ENCODE peak calls at places on chromosome 1, in five cellular contexts. E is A549, S is sigmoid colon, N is BJ, Z is left ventricle myocardium inferior. W is an unnamed sample.

GRCh38 chr1:169305356-169305755 is 62.2 kb downstream of the NME7 start:
- DNase-seq in E (no peak), S (no peak), N (no peak), Z (no peak), W (no peak)

GRCh38 chr1:21264913-21265312 is 25.4 kb downstream of the ECE1 start:
- DNase-seq in E (peak; percentile 40), S (no peak), N (no peak), Z (no peak), W (no peak)

GRCh38 chr1:27658951-27659496 is 13.0 kb downstream of the IFI6 start:
- DNase-seq in E (no peak), S (peak; percentile 69), N (peak; percentile 63), Z (no peak), W (peak; percentile 42)

GRCh38 chr1:201585901-201586300 is 47.0 kb downstream of the NAV1 start:
- DNase-seq in E (no peak), S (no peak), N (no peak), Z (no peak), W (no peak)

GRCh38 chr1:41660570-41661427 is 176.3 kb upstream of the EDN2 start:
- DNase-seq in E (no peak), S (no peak), N (no peak), Z (no peak), W (no peak)

GRCh38 chr1:6490181-6491075 is 1.0 kb downstream of the PLEKHG5 start:
- DNase-seq in E (peak; percentile 62), S (no peak), N (no peak), Z (peak; percentile 66), W (no peak)

GRCh38 chr1:6343506-6344405 is 49.8 kb downstream of the ACOT7 start:
- DNase-seq in E (peak; percentile 66), S (peak; percentile 76), N (no peak), Z (peak; percentile 62), W (no peak)

GRCh38 chr1:64199154-64199553 is 4.3 kb upstream of the UBE2U start:
- DNase-seq in E (peak; percentile 4), S (no peak), N (no peak), Z (no peak), W (no peak)

GRCh38 chr1:50123071-50123470 is 14.4 kb downstream of the ELAVL4 start:
- DNase-seq in E (no peak), S (no peak), N (no peak), Z (no peak), W (no peak)

GRCh38 chr1:6077919-6078318 is 32.2 kb downstream of the KCNAB2 start:
- DNase-seq in E (no peak), S (no peak), N (no peak), Z (no peak), W (no peak)

GRCh38 chr1:208570362-208570761 is 326.2 kb upstream of the PLXNA2 start:
- DNase-seq in E (no peak), S (no peak), N (no peak), Z (no peak), W (no peak)

GRCh38 chr1:81477704-81478103 is 323.0 kb upstream of the ADGRL2 start:
- DNase-seq in E (no peak), S (no peak), N (no peak), Z (no peak), W (no peak)

GRCh38 chr1:168085401-168085872 is 51.3 kb downstream of the GPR161 start:
- DNase-seq in E (no peak), S (peak; percentile 79), N (no peak), Z (peak; percentile 78), W (no peak)

GRCh38 chr1:8394456-8395321 is 76.8 kb downstream of the SLC45A1 start:
- DNase-seq in E (no peak), S (no peak), N (peak; percentile 84), Z (no peak), W (no peak)

GRCh38 chr1:160366731-160367515 is at the start of gene NHLH1:
- DNase-seq in E (no peak), S (no peak), N (no peak), Z (no peak), W (no peak)

GRCh38 chr1:225607355-225607754 is 45.6 kb downstream of the ENAH start:
- DNase-seq in E (no peak), S (no peak), N (no peak), Z (no peak), W (no peak)

DNA sequence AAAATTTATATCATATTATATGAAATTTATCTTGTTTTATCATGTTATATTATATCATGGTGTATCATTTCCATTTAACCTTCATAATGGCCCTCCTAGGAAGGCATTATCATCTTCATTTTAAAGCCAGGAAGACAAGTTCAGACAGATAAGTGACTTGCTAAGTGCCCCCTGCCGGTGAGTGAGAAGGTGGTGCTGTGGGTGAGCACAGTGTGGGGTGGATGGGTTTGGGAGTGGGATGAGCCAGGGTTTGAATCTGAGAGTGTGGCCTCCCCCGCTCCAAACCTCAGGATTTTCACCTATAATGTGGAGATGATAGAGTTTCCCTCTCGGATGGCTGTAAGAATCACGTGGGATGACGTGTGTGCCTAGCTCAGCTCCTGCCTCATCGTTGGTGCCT is 108.7 kb upstream of the IGSF21 start:
- DNase-seq in E (no peak), S (no peak), N (no peak), Z (no peak), W (no peak)
- TF ChIP-seq CTCF in E (peak; percentile 22), S (no peak), N (peak; percentile 30), Z (peak; percentile 41), W (no peak)

DNA sequence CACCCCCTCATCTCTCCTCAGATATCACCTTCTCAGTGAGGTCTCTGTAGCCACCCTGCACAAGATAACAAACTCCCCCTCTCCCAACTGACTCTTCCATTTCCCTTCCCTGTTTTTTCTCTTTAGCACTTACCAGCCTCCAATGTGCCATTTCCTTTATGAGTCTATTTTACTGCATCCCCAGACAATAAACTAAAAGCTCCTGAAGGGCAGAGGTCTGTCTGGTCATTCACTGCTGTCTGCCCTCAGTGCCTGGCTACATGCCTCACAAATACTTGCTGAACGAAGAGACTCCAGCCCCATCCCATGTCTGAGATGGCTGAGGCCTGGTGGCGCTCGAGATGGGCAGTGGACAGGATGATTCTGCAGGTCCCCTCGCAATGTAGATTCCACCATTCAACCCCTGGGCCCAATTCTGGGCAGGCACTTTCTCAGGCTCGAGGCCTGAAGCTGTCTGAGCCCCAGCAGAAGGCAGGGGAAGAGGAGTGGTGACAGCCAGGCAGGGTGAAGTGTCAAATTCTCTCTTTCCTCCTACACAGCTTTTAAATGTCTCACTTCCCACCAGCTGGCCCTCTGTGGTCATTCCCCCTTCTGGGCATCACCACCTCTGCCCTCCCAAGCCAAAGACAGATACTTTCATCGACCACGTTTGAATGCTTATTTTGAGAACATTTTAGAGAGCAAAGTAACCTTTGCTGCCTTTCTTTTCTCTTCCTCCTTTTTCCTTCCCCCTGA is 6.7 kb downstream of the LRRN2 start:
- DNase-seq in E (no peak), S (no peak), N (no peak), Z (no peak), W (no peak)
- H3K4me3 ChIP-seq in E (no peak overlapping the region), S (no peak overlapping the region), N (no peak overlapping the region), Z (no peak overlapping the region), W (no peak overlapping the region)

GRCh38 chr1:228110536-228110935 is 1.4 kb upstream of the MRPL55 start:
- DNase-seq in E (no peak), S (no peak), N (no peak), Z (no peak), W (no peak)

GRCh38 chr1:228108742-228109072 is 392 bp downstream of the MRPL55 start:
- DNase-seq in E (no peak), S (no peak), N (no peak), Z (no peak), W (no peak)

GRCh38 chr1:228108055-228108690 is 926 bp downstream of the MRPL55 start:
- DNase-seq in E (no peak), S (no peak), N (no peak), Z (no peak), W (no peak)

GRCh38 chr1:228109962-228110488 is 926 bp upstream of the MRPL55 start:
- DNase-seq in E (no peak), S (no peak), N (no peak), Z (no peak), W (no peak)

GRCh38 chr1:228109073-228109961 is at the start of gene MRPL55:
- DNase-seq in E (peak; percentile 86), S (peak; percentile 99), N (peak; percentile 77), Z (peak; percentile 97), W (peak; percentile 81)
- TF ChIP-seq CTCF in E (peak; percentile 12), S (no peak), N (peak; percentile 10), Z (peak; percentile 28), W (no peak)

DNA sequence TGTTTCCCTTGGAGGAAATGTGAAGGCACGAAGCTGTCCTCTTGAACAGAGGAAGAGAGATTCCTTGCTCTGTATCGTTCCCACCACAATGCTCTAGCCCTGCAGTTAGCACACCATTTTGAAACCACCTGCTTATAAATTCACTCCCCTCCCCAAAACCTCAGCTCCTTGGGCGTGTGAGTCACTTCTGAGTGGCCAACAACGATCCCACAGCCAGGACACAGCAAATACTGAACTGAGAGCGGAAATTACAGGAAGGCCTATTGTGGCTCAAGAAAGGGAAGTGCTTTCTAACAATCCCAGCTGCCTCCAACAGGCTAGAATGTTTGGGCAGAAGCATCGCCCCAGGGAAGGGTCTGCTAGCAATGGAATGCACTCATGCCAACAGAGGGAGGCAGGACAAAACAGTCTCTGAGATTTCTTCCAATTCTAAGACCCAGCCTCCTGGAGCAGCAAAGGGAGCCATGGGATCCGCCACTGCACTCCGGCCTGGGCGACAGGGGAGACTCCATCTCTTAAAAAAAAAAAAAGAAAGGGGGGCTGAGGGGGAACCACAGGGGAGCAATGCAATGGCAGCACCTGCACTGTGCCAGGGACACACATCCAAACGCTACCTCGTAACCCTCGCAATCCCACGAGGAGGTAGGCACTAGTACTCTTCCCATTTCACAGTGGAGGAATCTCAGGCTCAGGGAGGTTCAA is 1.9 kb downstream of the TMEM53 start:
- DNase-seq in E (no peak), S (no peak), N (no peak), Z (no peak), W (peak; percentile 65)
- H3K4me3 ChIP-seq in E (no peak overlapping the region), S (no peak overlapping the region), N (no peak overlapping the region), Z (no peak overlapping the region), W (no peak overlapping the region)

GRCh38 chr1:156108057-156108456 is 6.5 kb upstream of the LMNA start:
- DNase-seq in E (no peak), S (no peak), N (no peak), Z (no peak), W (no peak)
- TF ChIP-seq CTCF in E (no peak), S (no peak), N (no peak), Z (no peak), W (no peak)